ENCODE peak calls at places on chromosomes 11 and 22, in five cellular contexts. J is PC-3, Q is HCT116, H is SK-N-SH, F is hepatocyte. G is an unnamed sample.

GRCh38 chr22:20998411-20999336 is 3.2 kb downstream of the THAP7 start:
- DNase-seq in J (peak), Q (no peak), F (no peak), H (no peak), G (no peak)

GRCh38 chr11:27427183-27427980 is 45.2 kb downstream of the LGR4 start:
- DNase-seq in J (no peak), H (no peak), Q (no peak), F (no peak), G (no peak)

GRCh38 chr22:38208549-38209097 is 6.8 kb downstream of the MAFF start:
- DNase-seq in F (no peak), J (no peak), H (no peak), Q (no peak), G (no peak)

GRCh38 chr11:94746721-94747120 is 21.4 kb upstream of the AMOTL1 start:
- DNase-seq in F (peak), H (no peak), J (peak), Q (no peak), G (no peak)

GRCh38 chr11:126861796-126862195 is 138.8 kb downstream of the KIRREL3 start:
- DNase-seq in J (no peak), Q (no peak), H (no peak), F (no peak), G (no peak)

GRCh38 chr11:127651888-127652221 is 651.3 kb upstream of the KIRREL3 start:
- DNase-seq in F (no peak), Q (no peak), J (peak), H (no peak), G (no peak)

GRCh38 chr22:49244466-49245420 is 582.9 kb downstream of the BRD1 start:
- DNase-seq in F (no peak), J (no peak), Q (no peak), H (no peak), G (no peak)

GRCh38 chr11:111378773-111379499 is at the start of gene POU2AF1:
- DNase-seq in J (no peak), Q (no peak), H (no peak), F (no peak), G (peak)

GRCh38 chr22:41070665-41071331 is 21.6 kb upstream of the EP300 start:
- DNase-seq in H (no peak), F (no peak), J (no peak), Q (no peak), G (no peak)

GRCh38 chr11:36316049-36316448 is 20.0 kb downstream of the PRR5L start:
- DNase-seq in F (no peak), H (no peak), J (peak), Q (no peak), G (no peak)

GRCh38 chr11:68127791-68128681 is 6.8 kb upstream of the CHKA start:
- DNase-seq in J (peak), Q (peak), H (peak), F (peak), G (no peak)

GRCh38 chr11:62105611-62106245 is 18.1 kb upstream of the INCENP start:
- DNase-seq in F (no peak), J (no peak), Q (no peak), H (no peak), G (no peak)

GRCh38 chr11:95556342-95557151 is 233.0 kb downstream of the FAM76B start:
- DNase-seq in Q (no peak), H (no peak), J (no peak), F (peak), G (no peak)

GRCh38 chr11:34181254-34181653 is 75.8 kb downstream of the NAT10 start:
- DNase-seq in H (no peak), J (no peak), F (no peak), Q (no peak), G (no peak)

GRCh38 chr11:3135491-3136440 is 29.3 kb downstream of the OSBPL5 start:
- DNase-seq in Q (no peak), J (no peak), F (no peak), H (no peak), G (no peak)

GRCh38 chr22:24244144-24244787 is 616 bp downstream of the GGT5 start:
- DNase-seq in F (no peak), H (peak), J (no peak), Q (no peak), G (peak)

GRCh38 chr11:81092517-81092916 is 1641.1 kb downstream of the FAM181B start:
- DNase-seq in J (no peak), H (no peak), Q (no peak), F (no peak), G (no peak)

GRCh38 chr22:44352378-44353062 is 39.8 kb upstream of the SHISAL1 start:
- DNase-seq in J (no peak), Q (no peak), H (no peak), F (no peak), G (no peak)

GRCh38 chr11:90252053-90252452 is 29.2 kb upstream of the CHORDC1 start:
- DNase-seq in J (no peak), H (no peak), Q (no peak), F (no peak), G (no peak)

GRCh38 chr11:60085909-60086308 is 2.6 kb upstream of the MS4A2 start:
- DNase-seq in Q (no peak), J (no peak), F (no peak), H (no peak), G (no peak)

GRCh38 chr22:41354979-41355378 is 26.8 kb upstream of the TEF start:
- DNase-seq in J (no peak), H (no peak), F (no peak), Q (no peak), G (no peak)

GRCh38 chr11:57974830-57975229 is 48.9 kb upstream of the OR9Q1 start:
- DNase-seq in Q (no peak), F (no peak), H (no peak), J (no peak), G (no peak)

GRCh38 chr11:27977031-27977430 is 130.9 kb downstream of the KIF18A start:
- DNase-seq in J (peak), H (no peak), Q (peak), F (no peak), G (no peak)

GRCh38 chr11:61728940-61729219 is 23.6 kb upstream of the MYRF start:
- DNase-seq in F (no peak), J (peak), Q (peak), H (no peak), G (no peak)

GRCh38 chr11:12090061-12090572 is 20.3 kb upstream of the MICAL2 start:
- DNase-seq in J (peak), Q (peak), H (no peak), F (no peak), G (peak)
- TF ChIP-seq EZH2phosphoT487 in J (no peak), Q (no peak), H (no peak), F (no peak), G (no peak)

GRCh38 chr11:125128450-125128849 is 17.0 kb upstream of the TMEM218 start:
- DNase-seq in F (no peak), J (peak), Q (no peak), H (no peak), G (no peak)

GRCh38 chr11:125132071-125132470 is 20.6 kb upstream of the TMEM218 start:
- DNase-seq in F (no peak), Q (no peak), J (no peak), H (no peak), G (no peak)

GRCh38 chr11:125129316-125129990 is 18.0 kb upstream of the TMEM218 start:
- DNase-seq in H (no peak), F (no peak), Q (no peak), J (no peak), G (no peak)

GRCh38 chr11:125132586-125132985 is 21.2 kb upstream of the TMEM218 start:
- DNase-seq in F (no peak), J (peak), H (no peak), Q (no peak), G (no peak)
- TF ChIP-seq EZH2phosphoT487 in F (no peak), J (no peak), H (no peak), Q (no peak), G (no peak)

GRCh38 chr11:16358726-16359125 is 2.4 kb upstream of the SOX6 start:
- DNase-seq in H (no peak), F (no peak), Q (no peak), J (no peak), G (no peak)

GRCh38 chr11:16356751-16357365 is 512 bp upstream of the SOX6 start:
- DNase-seq in Q (no peak), J (no peak), H (no peak), F (no peak), G (no peak)

GRCh38 chr11:16356057-16356750 is at the start of gene SOX6:
- DNase-seq in Q (no peak), J (no peak), F (peak), H (no peak), G (no peak)

GRCh38 chr11:16359369-16359768 is 3.0 kb upstream of the SOX6 start:
- DNase-seq in H (no peak), F (no peak), Q (no peak), J (no peak), G (no peak)

GRCh38 chr11:16357776-16358175 is 1.4 kb upstream of the SOX6 start:
- DNase-seq in F (no peak), Q (no peak), H (no peak), J (no peak), G (no peak)
- TF ChIP-seq EZH2phosphoT487 in F (no peak), Q (no peak), H (no peak), J (no peak), G (no peak)

DNA sequence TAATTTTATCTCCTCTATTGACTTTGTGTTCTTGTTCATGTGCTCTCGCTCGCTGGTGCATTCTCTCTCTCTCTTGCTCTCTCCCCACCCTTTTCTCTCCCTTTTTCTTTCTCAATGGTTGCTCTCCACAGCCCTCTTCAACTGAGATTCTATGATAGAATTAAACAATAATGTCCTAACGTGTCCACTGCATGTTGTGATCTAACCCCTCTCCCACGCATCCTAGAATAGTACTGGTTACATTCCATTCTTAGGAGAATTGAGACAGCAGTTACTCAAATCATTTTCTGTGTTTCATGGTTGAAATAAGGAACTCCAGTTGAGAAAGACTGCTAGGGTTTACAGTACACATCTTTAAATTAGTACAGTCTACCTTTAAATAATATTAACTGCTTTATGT is 318.0 kb upstream of the PITPNB start:
- DNase-seq in F (no peak), J (no peak), Q (no peak), H (no peak), G (no peak)
- TF ChIP-seq EZH2phosphoT487 in F (no peak), J (no peak), Q (no peak), H (no peak), G (no peak)

DNA sequence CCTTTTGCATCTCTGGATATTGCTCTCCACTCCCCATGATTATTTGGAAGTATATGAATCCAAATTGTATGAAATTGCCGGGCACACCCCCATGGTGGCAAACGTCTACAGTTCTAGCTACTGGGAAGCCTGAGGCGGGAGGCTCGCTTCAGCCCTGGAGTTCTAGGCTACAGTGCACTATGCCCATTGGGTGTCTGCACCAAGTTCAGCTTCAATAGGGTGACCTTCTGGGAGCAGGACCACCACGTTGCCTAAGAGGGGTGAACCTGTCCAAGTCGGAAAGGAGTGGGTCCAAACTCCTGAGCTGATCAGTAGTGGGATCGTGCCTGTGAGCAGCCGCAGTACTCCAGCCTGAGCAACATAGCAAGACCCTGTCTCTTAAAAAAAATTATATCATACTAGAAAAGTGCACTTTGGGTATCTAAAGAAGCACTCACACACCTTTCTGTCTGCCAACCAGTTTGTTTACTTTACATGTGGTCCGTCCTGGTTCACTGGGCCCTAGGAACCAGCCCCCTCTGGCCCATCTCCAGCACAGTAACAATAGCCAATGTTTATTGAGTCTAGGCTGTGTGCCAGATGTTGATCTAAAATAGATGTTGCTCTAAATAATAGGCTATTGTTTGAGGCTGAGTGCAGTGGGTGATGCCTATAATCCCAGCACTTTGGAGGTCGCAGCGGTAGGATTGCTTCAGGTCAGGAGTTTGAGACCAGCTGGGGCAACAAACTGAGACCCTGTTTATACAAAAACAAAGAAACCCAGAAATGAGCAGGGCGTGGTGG is 16.4 kb upstream of the KAT5 start:
- DNase-seq in J (peak), H (no peak), Q (peak), F (peak), G (no peak)
- TF ChIP-seq EZH2phosphoT487 in J (no peak), H (no peak), Q (no peak), F (no peak), G (no peak)